ENCODE peak calls at places on chromosomes 11 and 22, in five cellular contexts. P is neural progenitor cell, W is bronchial epithelial cell, O is IMR-90, H is lower lobe of right lung. D is an unnamed sample.

GRCh38 chr11:64874841-64875240 is 3.6 kb downstream of the EHD1 start:
- DNase-seq in P (peak; percentile 37), W (no peak), O (no peak), H (no peak), D (no peak)

GRCh38 chr11:19880088-19880345 is 167.4 kb downstream of the NAV2 start:
- DNase-seq in P (no peak), W (no peak), O (no peak), H (no peak), D (no peak)

GRCh38 chr11:35494966-35495365 is 30.4 kb downstream of the PAMR1 start:
- DNase-seq in P (no peak), W (no peak), O (no peak), H (no peak), D (no peak)

GRCh38 chr11:83836883-83837654 is 550.9 kb upstream of the CCDC90B start:
- DNase-seq in P (peak; percentile 75), W (peak; percentile 39), O (peak; percentile 50), H (no peak), D (peak; percentile 53)

GRCh38 chr22:35648066-35649025 is at the start of gene APOL6:
- DNase-seq in P (peak; percentile 34), W (peak; percentile 49), O (peak; percentile 76), H (no peak), D (no peak)

GRCh38 chr11:61900251-61900650 is 8.9 kb upstream of the FADS3 start:
- DNase-seq in P (no peak), W (no peak), O (no peak), H (no peak), D (no peak)

GRCh38 chr22:46149493-46149997 is 781 bp upstream of the PPARA start:
- DNase-seq in P (peak; percentile 78), W (no peak), O (no peak), H (peak; percentile 73), D (peak; percentile 57)

GRCh38 chr22:40607506-40607905 is 29.0 kb downstream of the MRTFA start:
- DNase-seq in P (no peak), W (no peak), O (no peak), H (no peak), D (no peak)

GRCh38 chr11:46277313-46277622 is 194 bp upstream of the CREB3L1 start:
- DNase-seq in P (no peak), W (no peak), O (peak; percentile 62), H (no peak), D (no peak)

GRCh38 chr11:85536438-85536837 is 90.7 kb downstream of the DLG2 start:
- DNase-seq in P (no peak), W (no peak), O (no peak), H (no peak), D (no peak)

GRCh38 chr22:48424201-48424627 is 1403.5 kb downstream of the BRD1 start:
- DNase-seq in P (no peak), W (no peak), O (no peak), H (no peak), D (no peak)

GRCh38 chr11:6320411-6321207 is at the start of gene CAVIN3:
- DNase-seq in P (peak; percentile 73), W (peak; percentile 73), O (peak; percentile 85), H (peak; percentile 78), D (peak; percentile 67)

GRCh38 chr11:107139396-107139795 is 121.1 kb upstream of the GUCY1A2 start:
- DNase-seq in P (no peak), W (no peak), O (no peak), H (no peak), D (no peak)

GRCh38 chr22:48418831-48419230 is 1408.8 kb downstream of the BRD1 start:
- DNase-seq in P (no peak), W (no peak), O (no peak), H (no peak), D (no peak)

GRCh38 chr11:79100093-79100704 is 340.6 kb downstream of the TENM4 start:
- DNase-seq in P (peak; percentile 73), W (peak; percentile 51), O (peak; percentile 55), H (no peak), D (peak; percentile 49)

GRCh38 chr11:44936951-44937543 is 13.6 kb downstream of the TP53I11 start:
- DNase-seq in P (no peak), W (no peak), O (no peak), H (no peak), D (no peak)

GRCh38 chr11:121964591-121964990 is 151.4 kb downstream of the BLID start:
- DNase-seq in P (no peak), W (peak; percentile 62), O (peak; percentile 64), H (no peak), D (no peak)

GRCh38 chr11:95499516-95500135 is 268.6 kb upstream of the SESN3 start:
- DNase-seq in P (no peak), W (peak; percentile 93), O (peak; percentile 4), H (no peak), D (no peak)

GRCh38 chr11:27995082-27995481 is 112.9 kb downstream of the KIF18A start:
- DNase-seq in P (no peak), W (peak; percentile 71), O (peak; percentile 68), H (no peak), D (no peak)

GRCh38 chr11:117074122-117074521 is 24.1 kb downstream of the SIK3 start:
- DNase-seq in P (no peak), W (no peak), O (no peak), H (no peak), D (no peak)

GRCh38 chr22:38077595-38077994 is 6.4 kb downstream of the SLC16A8 start:
- DNase-seq in P (no peak), W (no peak), O (no peak), H (no peak), D (no peak)

GRCh38 chr11:9210922-9211320 is 54.2 kb downstream of the DENND5A start:
- DNase-seq in P (no peak), W (peak; percentile 75), O (peak; percentile 48), H (no peak), D (no peak)

GRCh38 chr11:124194696-124195418 is 11.7 kb downstream of the OR10D3 start:
- DNase-seq in P (peak; percentile 72), W (peak; percentile 64), O (peak; percentile 58), H (no peak), D (peak; percentile 55)
- TF ChIP-seq CTCF in P (peak; percentile 76), W (peak; percentile 80), O (peak; percentile 65), H (peak; percentile 65), D (peak; percentile 66)

GRCh38 chr11:119727523-119728081 is 1.4 kb downstream of the NECTIN1 start:
- DNase-seq in P (peak; percentile 95), W (no peak), O (no peak), H (peak; percentile 61), D (peak; percentile 63)
- TF ChIP-seq CTCF in P (peak; percentile 28), W (peak; percentile 34), O (peak; percentile 12), H (peak; percentile 26), D (no peak)

DNA sequence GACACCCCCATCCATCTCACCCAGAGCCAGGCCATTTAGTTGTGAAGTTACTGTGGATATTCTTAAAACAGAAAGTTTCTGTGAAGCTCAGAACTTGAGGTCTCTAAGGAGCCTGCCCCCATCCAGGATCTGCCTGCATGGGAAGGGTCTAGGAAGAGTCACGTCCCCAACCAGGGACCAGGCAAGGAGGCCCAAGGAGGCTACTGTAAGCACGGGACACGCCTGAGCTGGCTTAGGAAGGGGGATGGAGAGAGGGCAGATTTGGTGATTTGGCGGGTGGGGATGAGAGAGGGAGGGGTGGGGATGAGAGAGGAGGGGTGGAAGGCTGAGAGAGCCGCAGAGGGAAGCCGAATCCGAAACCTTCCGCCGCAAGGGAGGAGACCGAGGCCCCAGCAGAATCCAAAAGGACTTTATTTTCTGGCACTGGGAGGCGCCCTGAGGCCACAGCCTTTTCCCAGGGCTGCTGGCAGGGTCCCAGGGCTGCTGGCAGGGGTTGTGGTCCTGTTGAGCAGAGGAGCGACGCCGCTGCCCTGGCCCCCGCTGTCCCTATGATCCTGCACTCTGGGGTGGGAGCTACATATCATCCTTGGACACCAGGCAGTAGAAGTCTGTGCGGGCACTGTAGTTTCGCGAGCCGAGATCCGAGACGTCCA is 9.3 kb downstream of the SIGIRR start:
- DNase-seq in P (no peak), W (no peak), O (no peak), H (peak; percentile 60), D (no peak)
- TF ChIP-seq CTCF in P (no peak), W (no peak), O (peak; percentile 4), H (no peak), D (no peak)

DNA sequence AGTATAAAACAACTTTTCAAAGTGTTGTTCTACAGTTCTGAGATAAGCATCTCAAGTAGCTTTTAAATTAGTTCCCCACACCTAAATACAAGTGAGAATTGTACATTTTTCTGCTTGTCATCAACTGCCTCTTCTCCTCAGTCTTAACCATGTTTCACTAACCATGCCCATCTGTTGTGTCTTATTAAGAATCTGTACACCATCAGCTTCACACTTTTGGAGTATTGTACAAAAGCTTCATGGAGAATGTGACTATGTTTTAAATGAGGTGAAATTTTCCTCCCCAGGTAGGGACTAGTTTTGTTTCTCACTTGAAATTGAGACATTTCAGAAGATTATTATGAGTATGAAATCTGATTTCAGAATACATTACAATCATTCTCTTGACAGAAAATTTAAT is 52.4 kb downstream of the SIK2 start:
- DNase-seq in P (no peak), W (no peak), O (no peak), H (no peak), D (no peak)
- TF ChIP-seq CTCF in P (no peak), W (no peak), O (no peak), H (no peak), D (no peak)

GRCh38 chr22:31995046-31995445 is 48.0 kb upstream of the SLC5A1 start:
- DNase-seq in P (peak; percentile 18), W (no peak), O (no peak), H (no peak), D (no peak)
- TF ChIP-seq CTCF in P (peak; percentile 49), W (no peak), O (peak; percentile 4), H (no peak), D (no peak)

GRCh38 chr11:16881074-16881709 is 133.0 kb downstream of the PLEKHA7 start:
- DNase-seq in P (peak; percentile 62), W (peak; percentile 83), O (peak; percentile 13), H (peak; percentile 69), D (peak; percentile 18)
- TF ChIP-seq CTCF in P (peak; percentile 41), W (peak; percentile 61), O (peak; percentile 7), H (peak; percentile 40), D (no peak)

D was measured in nephron progenitor cell.